ENCODE peak calls at places on chromosomes 4 and X, in ten cellular contexts. Z is A549; X is cardiac muscle cell; U is AG10803; J is upper lobe of right lung; S is GM23338; V is HCT116; F is fibroblast of pulmonary artery; P is CD8-positive, alpha-beta T cell; N is body of pancreas. Q is an unnamed sample.

GRCh38 chr4:168540865-168541607 is 44.2 kb downstream of the PALLD start:
- DNase-seq in U (no peak), N (no peak), F (peak), J (no peak), S (no peak), X (no peak), P (no peak), V (peak), Z (peak), Q (no peak)

GRCh38 chr4:123555500-123556273 is 159.1 kb downstream of the SPRY1 start:
- DNase-seq in S (peak), X (peak), V (no peak), U (peak), F (peak), N (peak), P (no peak), Z (peak), J (peak), Q (peak)

GRCh38 chr4:121139533-121140222 is 24.4 kb downstream of the TNIP3 start:
- DNase-seq in P (no peak), X (no peak), V (no peak), N (no peak), U (peak), F (peak), J (no peak), Z (no peak), S (no peak), Q (peak)

GRCh38 chrX:75149654-75150053 is 6.4 kb downstream of the ABCB7 start:
- DNase-seq in P (no peak), S (no peak), V (no peak), X (no peak), F (no peak), N (no peak), Z (no peak), J (no peak), U (no peak), Q (no peak)

GRCh38 chrX:46268429-46268828 is 276.8 kb downstream of the ZNF674 start:
- DNase-seq in P (no peak), N (peak), U (no peak), F (peak), J (no peak), V (peak), S (no peak), X (no peak), Z (peak), Q (no peak)

GRCh38 chrX:19602866-19603620 is 87.7 kb upstream of the MAP3K15 start:
- DNase-seq in P (no peak), V (peak), Z (peak), N (no peak), U (peak), X (no peak), J (no peak), S (no peak), F (peak), Q (no peak)

GRCh38 chr4:82681759-82682158 is 116.8 kb downstream of the SCD5 start:
- DNase-seq in V (no peak), N (no peak), U (no peak), P (no peak), J (no peak), X (no peak), F (no peak), S (no peak), Z (no peak), Q (no peak)

GRCh38 chr4:169268951-169269781 is 1.6 kb downstream of the SH3RF1 start:
- DNase-seq in F (peak), N (no peak), Z (peak), S (no peak), V (no peak), P (no peak), U (peak), X (no peak), J (no peak), Q (peak)

GRCh38 chr4:73729534-73730165 is 10.7 kb upstream of the CXCL8 start:
- DNase-seq in F (peak), X (peak), V (peak), J (peak), P (peak), N (peak), U (peak), Z (peak), S (peak), Q (peak)

GRCh38 chrX:54422168-54422567 is 18.0 kb upstream of the TSR2 start:
- DNase-seq in F (no peak), X (no peak), U (no peak), V (no peak), N (no peak), S (no peak), J (no peak), P (no peak), Z (no peak), Q (no peak)

GRCh38 chr4:9924750-9925149 is 96.5 kb downstream of the SLC2A9 start:
- DNase-seq in F (peak), S (no peak), P (no peak), N (no peak), J (no peak), Z (no peak), U (peak), V (no peak), X (no peak), Q (no peak)

GRCh38 chr4:148330724-148331123 is 111.5 kb downstream of the NR3C2 start:
- DNase-seq in J (no peak), N (no peak), X (no peak), F (no peak), U (no peak), Z (no peak), V (no peak), S (no peak), P (no peak), Q (no peak)

GRCh38 chr4:148329751-148330150 is 112.5 kb downstream of the NR3C2 start:
- DNase-seq in P (no peak), Z (no peak), U (no peak), S (no peak), N (no peak), F (no peak), X (peak), V (no peak), J (no peak), Q (no peak)

GRCh38 chr4:148330161-148330560 is 112.1 kb downstream of the NR3C2 start:
- DNase-seq in V (no peak), Z (no peak), S (no peak), U (no peak), P (no peak), J (no peak), F (no peak), X (peak), N (no peak), Q (no peak)

GRCh38 chr4:148333265-148333664 is 108.9 kb downstream of the NR3C2 start:
- DNase-seq in P (no peak), X (no peak), U (no peak), F (no peak), S (no peak), V (no peak), Z (no peak), J (no peak), N (no peak), Q (no peak)

DNA sequence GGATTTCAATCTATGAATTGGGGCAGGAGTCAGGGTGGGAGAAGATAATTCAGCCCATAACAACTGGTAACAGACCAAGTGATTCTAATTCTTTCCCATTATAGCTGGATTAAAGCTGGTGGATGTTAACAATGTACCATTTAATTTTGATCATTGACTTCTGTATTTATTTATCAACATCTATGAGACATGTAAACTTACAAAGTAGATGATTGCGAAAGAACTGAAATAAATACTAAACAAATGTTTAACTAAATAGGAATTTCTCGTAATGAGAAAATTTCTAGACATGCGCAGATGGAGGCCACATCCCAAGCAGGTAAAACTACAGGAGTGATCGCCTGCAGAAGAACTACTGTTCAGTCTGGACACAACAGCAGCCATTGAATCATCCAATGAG is 107.1 kb downstream of the NR3C2 start:
- DNase-seq in S (no peak), Z (no peak), N (no peak), J (no peak), V (no peak), P (no peak), X (no peak), F (no peak), U (no peak), Q (no peak)
- TF ChIP-seq CTCF in S (no peak), Z (no peak), N (no peak), J (no peak), V (no peak), P (no peak), X (no peak), F (no peak), U (no peak), Q (no peak)

GRCh38 chr4:86582453-86582852 is 11.7 kb upstream of the PTPN13 start:
- DNase-seq in U (no peak), P (no peak), V (no peak), J (no peak), Z (peak), S (no peak), X (no peak), F (no peak), N (peak), Q (no peak)
- H3K4me3 ChIP-seq in U (no peak), P (no peak), V (no peak), J (peak), Z (peak), S (no peak), X (no peak), F (peak), N (no peak), Q (no peak)

DNA sequence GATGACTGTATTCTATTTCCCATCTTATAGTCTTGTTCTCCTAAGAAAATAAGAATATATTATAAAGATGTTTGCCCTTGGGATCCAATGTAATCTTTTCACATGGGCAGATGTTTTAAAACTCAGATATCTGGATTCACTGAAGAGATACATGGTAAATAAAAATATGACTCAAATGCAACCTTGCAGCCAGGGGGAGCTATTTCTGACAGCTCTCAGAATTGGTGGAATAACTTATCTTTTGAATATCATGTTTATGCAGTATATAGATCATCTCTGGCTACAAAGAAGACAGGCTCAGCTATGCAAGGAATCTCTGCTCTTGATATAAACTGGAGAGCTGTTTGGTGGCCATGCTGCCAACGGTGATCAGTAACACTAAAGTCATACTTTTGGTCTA is 274.7 kb downstream of the GLUD2 start:
- DNase-seq in F (no peak), S (no peak), Z (no peak), V (no peak), N (no peak), U (no peak), P (no peak), J (no peak), X (no peak), Q (no peak)
- TF ChIP-seq CTCF in F (peak), S (peak), Z (no peak), V (peak), N (no peak), U (no peak), P (no peak), J (no peak), X (peak), Q (no peak)

GRCh38 chr4:158770671-158771070 is 1.8 kb downstream of the FNIP2 start:
- DNase-seq in J (no peak), P (no peak), U (no peak), Z (no peak), S (no peak), X (no peak), F (no peak), N (no peak), V (no peak), Q (no peak)

GRCh38 chr4:158769175-158769831 is 477 bp downstream of the FNIP2 start:
- DNase-seq in U (peak), P (peak), Z (no peak), J (peak), X (peak), V (no peak), F (peak), N (peak), S (peak), Q (no peak)

GRCh38 chr4:158768577-158769174 is at the start of gene FNIP2:
- DNase-seq in J (peak), V (peak), S (peak), F (peak), P (peak), X (peak), U (peak), Z (peak), N (peak), Q (no peak)

GRCh38 chr4:158775091-158775651 is 6.3 kb downstream of the FNIP2 start:
- DNase-seq in V (no peak), Z (peak), N (no peak), X (no peak), F (peak), U (peak), P (no peak), J (no peak), S (no peak), Q (no peak)

DNA sequence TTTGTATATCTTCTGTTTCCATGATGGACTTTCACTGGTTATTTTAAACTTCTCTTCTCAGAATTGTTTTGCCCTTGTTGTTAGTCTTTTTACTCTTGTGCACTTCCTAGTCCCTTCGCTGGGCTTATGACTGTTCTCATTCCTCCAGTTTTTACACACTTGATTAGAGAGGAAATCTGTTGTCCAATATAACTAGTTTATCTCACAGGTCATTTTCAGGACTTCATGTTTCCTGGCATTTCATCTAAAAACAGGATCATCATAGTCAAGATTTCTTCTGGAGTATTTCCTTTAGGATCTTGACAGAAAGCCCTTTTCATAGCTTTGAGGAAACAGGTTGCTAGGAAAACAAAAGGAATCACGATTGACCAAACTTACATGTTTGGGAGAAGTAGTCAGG is 3.0 kb downstream of the FNIP2 start:
- DNase-seq in P (no peak), N (no peak), V (no peak), S (no peak), X (no peak), F (no peak), Z (no peak), U (no peak), J (no peak), Q (no peak)
- H3K4me3 ChIP-seq in P (no peak), N (no peak), V (no peak), S (no peak), X (peak), F (no peak), Z (no peak), U (no peak), J (peak), Q (no peak)

DNA sequence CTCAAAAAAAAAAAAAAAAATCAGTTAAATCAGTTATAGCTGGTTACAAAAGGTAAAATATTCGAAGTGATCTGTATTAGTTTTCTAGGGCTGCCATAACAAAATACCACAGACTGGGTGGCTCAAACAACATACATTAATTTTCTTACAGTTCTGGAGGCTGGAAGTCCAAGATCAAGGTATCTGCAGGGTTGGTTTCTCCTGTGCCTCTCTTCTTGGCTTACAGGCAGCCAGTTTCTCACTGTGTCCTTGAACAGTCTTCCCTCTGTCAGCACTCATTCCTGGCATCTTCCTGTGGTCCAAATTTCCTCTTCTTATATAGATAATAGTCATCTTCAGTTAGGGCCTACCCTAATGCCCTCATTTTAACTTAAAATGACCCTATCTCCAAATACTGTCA is 239.9 kb downstream of the MGST2 start:
- DNase-seq in J (no peak), F (no peak), N (no peak), S (no peak), U (no peak), V (no peak), X (no peak), Z (no peak), P (no peak), Q (no peak)
- TF ChIP-seq CTCF in J (no peak), F (no peak), N (no peak), S (no peak), U (no peak), V (no peak), X (no peak), Z (no peak), P (no peak), Q (no peak)

DNA sequence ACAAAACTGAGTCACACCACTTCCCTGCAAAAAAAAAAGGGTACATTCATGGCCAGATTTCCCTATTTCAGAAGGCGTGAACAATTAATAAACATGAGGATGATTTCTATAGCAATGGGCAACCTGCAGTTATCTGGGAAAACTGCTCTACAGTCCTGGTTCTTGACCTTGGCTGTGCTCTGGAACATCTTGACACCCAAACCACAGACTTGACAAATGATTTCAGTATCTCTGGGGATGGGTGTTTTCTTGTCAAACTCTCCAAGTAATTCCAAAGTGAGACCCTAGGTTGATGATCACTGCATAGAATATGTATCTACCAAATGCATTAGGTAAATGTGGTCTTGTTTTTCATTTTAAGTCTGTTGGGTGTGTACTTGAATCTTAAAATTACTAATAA is 2.0 kb downstream of the DAPP1 start:
- DNase-seq in F (no peak), V (no peak), S (no peak), P (no peak), N (no peak), X (no peak), Z (no peak), U (no peak), J (no peak), Q (no peak)
- H3K4me3 ChIP-seq in F (no peak), V (no peak), S (no peak), P (no peak), N (no peak), X (no peak), Z (no peak), U (no peak), J (no peak), Q (no peak)

GRCh38 chrX:48761674-48762471 is at the start of gene GLOD5:
- DNase-seq in J (peak), F (peak), P (no peak), Z (peak), V (peak), N (peak), U (peak), X (peak), S (peak), Q (no peak)
- TF ChIP-seq CTCF in J (peak), F (peak), P (no peak), Z (peak), V (peak), N (peak), U (peak), X (no peak), S (peak), Q (peak)

DNA sequence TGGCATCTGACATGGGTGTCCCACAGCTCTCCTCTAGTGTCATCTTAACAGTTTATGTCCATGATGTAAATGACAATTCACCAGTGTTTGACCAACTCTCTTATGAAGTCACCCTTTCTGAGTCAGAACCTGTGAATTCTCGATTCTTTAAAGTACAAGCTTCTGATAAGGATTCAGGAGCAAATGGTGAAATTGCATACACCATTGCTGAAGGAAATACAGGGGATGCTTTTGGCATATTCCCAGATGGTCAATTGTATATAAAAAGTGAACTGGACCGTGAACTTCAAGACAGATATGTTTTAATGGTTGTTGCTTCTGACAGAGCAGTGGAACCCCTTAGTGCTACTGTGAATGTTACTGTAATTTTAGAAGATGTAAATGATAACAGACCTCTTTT is 4.6 kb downstream of the FAT4 start:
- DNase-seq in S (no peak), X (no peak), V (no peak), U (no peak), N (no peak), F (peak), Z (no peak), J (no peak), P (no peak), Q (no peak)
- H3K4me3 ChIP-seq in S (no peak), X (no peak), V (no peak), U (peak), N (no peak), F (peak), Z (no peak), J (peak), P (no peak), Q (no peak)

GRCh38 chrX:21355831-21356230 is 18.4 kb upstream of the CNKSR2 start:
- DNase-seq in P (no peak), F (no peak), U (no peak), S (no peak), Z (no peak), V (no peak), J (no peak), N (no peak), X (no peak), Q (no peak)

GRCh38 chrX:21354725-21355124 is 19.5 kb upstream of the CNKSR2 start:
- DNase-seq in U (no peak), S (no peak), X (no peak), P (no peak), F (no peak), N (no peak), J (no peak), V (no peak), Z (no peak), Q (no peak)
- TF ChIP-seq CTCF in U (no peak), S (no peak), X (no peak), P (no peak), F (no peak), N (no peak), J (no peak), V (no peak), Z (no peak), Q (no peak)

Q was measured in AG04450.